ENCODE peak calls at places on chromosomes 11 and 22, in four cellular contexts. B, D, R and F are unnamed samples.

GRCh38 chr11:123304828-123305530 is 109.9 kb upstream of the CLMP start:
- ATAC-seq in B (no peak), D (peak), R (no peak), F (no peak)

GRCh38 chr11:134528453-134528852 is 116.4 kb upstream of the B3GAT1 start:
- ATAC-seq in B (no peak), D (no peak), R (no peak), F (no peak)

GRCh38 chr22:27212081-27212480 is 554.7 kb downstream of the MIAT start:
- ATAC-seq in B (no peak), D (no peak), R (no peak), F (no peak)

GRCh38 chr22:46749682-46750529 is 11.9 kb upstream of the CERK start:
- ATAC-seq in B (peak), D (no peak), R (no peak), F (no peak)

GRCh38 chr11:43835104-43835503 is 45.5 kb upstream of the ALKBH3 start:
- ATAC-seq in B (no peak), D (no peak), R (no peak), F (no peak)

GRCh38 chr11:116813781-116814471 is 9.2 kb downstream of the APOA4 start:
- ATAC-seq in B (no peak), D (no peak), R (no peak), F (no peak)

GRCh38 chr11:32893091-32893946 is 708 bp downstream of the QSER1 start:
- ATAC-seq in B (peak), D (peak), R (peak), F (peak)

GRCh38 chr11:46630237-46630636 is 12.9 kb downstream of the ATG13 start:
- ATAC-seq in B (no peak), D (no peak), R (no peak), F (no peak)

GRCh38 chr11:81237139-81237538 is 1496.5 kb downstream of the FAM181B start:
- ATAC-seq in B (no peak), D (no peak), R (no peak), F (no peak)

GRCh38 chr11:34915136-34916013 is 804 bp downstream of the APIP start:
- ATAC-seq in B (peak), D (peak), R (peak), F (peak)

GRCh38 chr11:46947399-46948077 is 11.0 kb downstream of the CSTPP1 start:
- ATAC-seq in B (no peak), D (no peak), R (no peak), F (no peak)

GRCh38 chr22:45602824-45603301 is 68.8 kb upstream of the ATXN10 start:
- ATAC-seq in B (peak), D (no peak), R (no peak), F (peak)